ENCODE peak calls at places on chromosome 18, in nine cellular contexts. One of them, this sample, is unnamed.

GRCh38 chr18:5520464-5520863 is 23.3 kb downstream of the EPB41L3 start:
- DNase-seq in IMR-90: no peak
- DNase-seq in iris pigment epithelial cell: no peak
- DNase-seq in left lung: no peak
- DNase-seq in dermis blood vessel endothelial cell: no peak
- DNase-seq in activated CD4-positive, CD25-positive, alpha-beta regulatory T cell treated with anti-CD3 and anti-CD28 coated beads, Interleukin-2, amount 50 U/mL, for 72 hours: no peak
- DNase-seq in glutamatergic neuron: no peak
- DNase-seq in stimulated activated CD4-positive, alpha-beta T cell treated with anti-CD3 and anti-CD28 coated beads, TNF-alpha, amount 100 ng/mL, for 1 hour: no peak
- DNase-seq in NCI-H2171: no peak
- DNase-seq in this sample: no peak

GRCh38 chr18:63949068-63949737 is at the start of gene HMSD:
- DNase-seq in IMR-90: no peak
- DNase-seq in iris pigment epithelial cell: peak; percentile 37
- DNase-seq in left lung: peak; percentile 78
- DNase-seq in dermis blood vessel endothelial cell: peak; percentile 32
- DNase-seq in activated CD4-positive, CD25-positive, alpha-beta regulatory T cell treated with anti-CD3 and anti-CD28 coated beads, Interleukin-2, amount 50 U/mL, for 72 hours: peak; percentile 53
- DNase-seq in glutamatergic neuron: peak; percentile 70
- DNase-seq in stimulated activated CD4-positive, alpha-beta T cell treated with anti-CD3 and anti-CD28 coated beads, TNF-alpha, amount 100 ng/mL, for 1 hour: no peak
- DNase-seq in NCI-H2171: peak; percentile 12
- DNase-seq in this sample: no peak

GRCh38 chr18:25056456-25056855 is 295.5 kb downstream of the ZNF521 start:
- DNase-seq in IMR-90: no peak
- DNase-seq in iris pigment epithelial cell: no peak
- DNase-seq in left lung: no peak
- DNase-seq in dermis blood vessel endothelial cell: no peak
- DNase-seq in activated CD4-positive, CD25-positive, alpha-beta regulatory T cell treated with anti-CD3 and anti-CD28 coated beads, Interleukin-2, amount 50 U/mL, for 72 hours: no peak
- DNase-seq in glutamatergic neuron: no peak
- DNase-seq in stimulated activated CD4-positive, alpha-beta T cell treated with anti-CD3 and anti-CD28 coated beads, TNF-alpha, amount 100 ng/mL, for 1 hour: no peak
- DNase-seq in NCI-H2171: no peak
- DNase-seq in this sample: no peak

GRCh38 chr18:23228102-23229051 is 93.1 kb downstream of the CABLES1 start:
- DNase-seq in IMR-90: peak; percentile 75
- DNase-seq in iris pigment epithelial cell: peak; percentile 79
- DNase-seq in left lung: no peak
- DNase-seq in dermis blood vessel endothelial cell: peak; percentile 57
- DNase-seq in activated CD4-positive, CD25-positive, alpha-beta regulatory T cell treated with anti-CD3 and anti-CD28 coated beads, Interleukin-2, amount 50 U/mL, for 72 hours: no peak
- DNase-seq in glutamatergic neuron: no peak
- DNase-seq in stimulated activated CD4-positive, alpha-beta T cell treated with anti-CD3 and anti-CD28 coated beads, TNF-alpha, amount 100 ng/mL, for 1 hour: no peak
- DNase-seq in NCI-H2171: peak; percentile 17
- DNase-seq in this sample: no peak

GRCh38 chr18:10579079-10579867 is 53.4 kb downstream of the NAPG start:
- DNase-seq in IMR-90: peak; percentile 75
- DNase-seq in iris pigment epithelial cell: peak; percentile 43
- DNase-seq in left lung: no peak
- DNase-seq in dermis blood vessel endothelial cell: no peak
- DNase-seq in activated CD4-positive, CD25-positive, alpha-beta regulatory T cell treated with anti-CD3 and anti-CD28 coated beads, Interleukin-2, amount 50 U/mL, for 72 hours: no peak
- DNase-seq in glutamatergic neuron: no peak
- DNase-seq in stimulated activated CD4-positive, alpha-beta T cell treated with anti-CD3 and anti-CD28 coated beads, TNF-alpha, amount 100 ng/mL, for 1 hour: no peak
- DNase-seq in NCI-H2171: no peak
- DNase-seq in this sample: no peak

GRCh38 chr18:54020971-54021370 is 203.5 kb downstream of the MBD2 start:
- DNase-seq in IMR-90: no peak
- DNase-seq in iris pigment epithelial cell: no peak
- DNase-seq in left lung: no peak
- DNase-seq in dermis blood vessel endothelial cell: no peak
- DNase-seq in activated CD4-positive, CD25-positive, alpha-beta regulatory T cell treated with anti-CD3 and anti-CD28 coated beads, Interleukin-2, amount 50 U/mL, for 72 hours: no peak
- DNase-seq in glutamatergic neuron: no peak
- DNase-seq in stimulated activated CD4-positive, alpha-beta T cell treated with anti-CD3 and anti-CD28 coated beads, TNF-alpha, amount 100 ng/mL, for 1 hour: no peak
- DNase-seq in NCI-H2171: no peak
- DNase-seq in this sample: no peak

GRCh38 chr18:62485684-62486083 is 37.1 kb upstream of the ZCCHC2 start:
- DNase-seq in IMR-90: peak; percentile 76
- DNase-seq in iris pigment epithelial cell: peak; percentile 93
- DNase-seq in left lung: no peak
- DNase-seq in dermis blood vessel endothelial cell: peak; percentile 91
- DNase-seq in activated CD4-positive, CD25-positive, alpha-beta regulatory T cell treated with anti-CD3 and anti-CD28 coated beads, Interleukin-2, amount 50 U/mL, for 72 hours: no peak
- DNase-seq in glutamatergic neuron: no peak
- DNase-seq in stimulated activated CD4-positive, alpha-beta T cell treated with anti-CD3 and anti-CD28 coated beads, TNF-alpha, amount 100 ng/mL, for 1 hour: no peak
- DNase-seq in NCI-H2171: no peak
- DNase-seq in this sample: no peak

GRCh38 chr18:54787616-54788015 is 40.7 kb upstream of the RAB27B start:
- DNase-seq in IMR-90: peak; percentile 17
- DNase-seq in iris pigment epithelial cell: peak; percentile 27
- DNase-seq in left lung: no peak
- DNase-seq in dermis blood vessel endothelial cell: no peak
- DNase-seq in activated CD4-positive, CD25-positive, alpha-beta regulatory T cell treated with anti-CD3 and anti-CD28 coated beads, Interleukin-2, amount 50 U/mL, for 72 hours: no peak
- DNase-seq in glutamatergic neuron: no peak
- DNase-seq in stimulated activated CD4-positive, alpha-beta T cell treated with anti-CD3 and anti-CD28 coated beads, TNF-alpha, amount 100 ng/mL, for 1 hour: no peak
- DNase-seq in NCI-H2171: no peak
- DNase-seq in this sample: no peak

GRCh38 chr18:5297582-5297981 is 2.1 kb upstream of the ZBTB14 start:
- DNase-seq in IMR-90: no peak
- DNase-seq in iris pigment epithelial cell: no peak
- DNase-seq in left lung: no peak
- DNase-seq in dermis blood vessel endothelial cell: no peak
- DNase-seq in activated CD4-positive, CD25-positive, alpha-beta regulatory T cell treated with anti-CD3 and anti-CD28 coated beads, Interleukin-2, amount 50 U/mL, for 72 hours: no peak
- DNase-seq in glutamatergic neuron: no peak
- DNase-seq in stimulated activated CD4-positive, alpha-beta T cell treated with anti-CD3 and anti-CD28 coated beads, TNF-alpha, amount 100 ng/mL, for 1 hour: no peak
- DNase-seq in NCI-H2171: no peak
- DNase-seq in this sample: no peak

GRCh38 chr18:48924621-48925601 is 25.9 kb downstream of the SMAD7 start:
- DNase-seq in IMR-90: no peak
- DNase-seq in iris pigment epithelial cell: no peak
- DNase-seq in left lung: no peak
- DNase-seq in dermis blood vessel endothelial cell: no peak
- DNase-seq in activated CD4-positive, CD25-positive, alpha-beta regulatory T cell treated with anti-CD3 and anti-CD28 coated beads, Interleukin-2, amount 50 U/mL, for 72 hours: no peak
- DNase-seq in glutamatergic neuron: no peak
- DNase-seq in stimulated activated CD4-positive, alpha-beta T cell treated with anti-CD3 and anti-CD28 coated beads, TNF-alpha, amount 100 ng/mL, for 1 hour: no peak
- DNase-seq in NCI-H2171: no peak
- DNase-seq in this sample: no peak

GRCh38 chr18:73681398-73681797 is 466.2 kb downstream of the FBXO15 start:
- DNase-seq in IMR-90: no peak
- DNase-seq in iris pigment epithelial cell: no peak
- DNase-seq in left lung: no peak
- DNase-seq in dermis blood vessel endothelial cell: no peak
- DNase-seq in activated CD4-positive, CD25-positive, alpha-beta regulatory T cell treated with anti-CD3 and anti-CD28 coated beads, Interleukin-2, amount 50 U/mL, for 72 hours: no peak
- DNase-seq in glutamatergic neuron: no peak
- DNase-seq in stimulated activated CD4-positive, alpha-beta T cell treated with anti-CD3 and anti-CD28 coated beads, TNF-alpha, amount 100 ng/mL, for 1 hour: no peak
- DNase-seq in NCI-H2171: no peak
- DNase-seq in this sample: no peak

GRCh38 chr18:48867978-48868377 is 82.8 kb downstream of the SMAD7 start:
- DNase-seq in IMR-90: no peak
- DNase-seq in iris pigment epithelial cell: no peak
- DNase-seq in left lung: no peak
- DNase-seq in dermis blood vessel endothelial cell: no peak
- DNase-seq in activated CD4-positive, CD25-positive, alpha-beta regulatory T cell treated with anti-CD3 and anti-CD28 coated beads, Interleukin-2, amount 50 U/mL, for 72 hours: no peak
- DNase-seq in glutamatergic neuron: peak; percentile 10
- DNase-seq in stimulated activated CD4-positive, alpha-beta T cell treated with anti-CD3 and anti-CD28 coated beads, TNF-alpha, amount 100 ng/mL, for 1 hour: no peak
- DNase-seq in NCI-H2171: no peak
- DNase-seq in this sample: no peak

GRCh38 chr18:59272971-59273935 is at the start of gene RAX:
- DNase-seq in IMR-90: no peak
- DNase-seq in iris pigment epithelial cell: peak; percentile 9
- DNase-seq in left lung: no peak
- DNase-seq in dermis blood vessel endothelial cell: peak; percentile 33
- DNase-seq in activated CD4-positive, CD25-positive, alpha-beta regulatory T cell treated with anti-CD3 and anti-CD28 coated beads, Interleukin-2, amount 50 U/mL, for 72 hours: no peak
- DNase-seq in glutamatergic neuron: peak; percentile 76
- DNase-seq in stimulated activated CD4-positive, alpha-beta T cell treated with anti-CD3 and anti-CD28 coated beads, TNF-alpha, amount 100 ng/mL, for 1 hour: no peak
- DNase-seq in NCI-H2171: no peak
- DNase-seq in this sample: no peak

GRCh38 chr18:45291616-45292612 is 323.4 kb upstream of the SLC14A2 start:
- DNase-seq in IMR-90: no peak
- DNase-seq in iris pigment epithelial cell: no peak
- DNase-seq in left lung: no peak
- DNase-seq in dermis blood vessel endothelial cell: no peak
- DNase-seq in activated CD4-positive, CD25-positive, alpha-beta regulatory T cell treated with anti-CD3 and anti-CD28 coated beads, Interleukin-2, amount 50 U/mL, for 72 hours: no peak
- DNase-seq in glutamatergic neuron: no peak
- DNase-seq in stimulated activated CD4-positive, alpha-beta T cell treated with anti-CD3 and anti-CD28 coated beads, TNF-alpha, amount 100 ng/mL, for 1 hour: no peak
- DNase-seq in NCI-H2171: no peak
- DNase-seq in this sample: no peak

GRCh38 chr18:46676162-46676830 is 19.3 kb upstream of the LOXHD1 start:
- DNase-seq in IMR-90: no peak
- DNase-seq in iris pigment epithelial cell: peak; percentile 38
- DNase-seq in left lung: no peak
- DNase-seq in dermis blood vessel endothelial cell: peak; percentile 74
- DNase-seq in activated CD4-positive, CD25-positive, alpha-beta regulatory T cell treated with anti-CD3 and anti-CD28 coated beads, Interleukin-2, amount 50 U/mL, for 72 hours: no peak
- DNase-seq in glutamatergic neuron: no peak
- DNase-seq in stimulated activated CD4-positive, alpha-beta T cell treated with anti-CD3 and anti-CD28 coated beads, TNF-alpha, amount 100 ng/mL, for 1 hour: no peak
- DNase-seq in NCI-H2171: no peak
- DNase-seq in this sample: no peak

GRCh38 chr18:59990121-59990818 is 90.5 kb downstream of the PMAIP1 start:
- DNase-seq in IMR-90: no peak
- DNase-seq in iris pigment epithelial cell: no peak
- DNase-seq in left lung: no peak
- DNase-seq in dermis blood vessel endothelial cell: no peak
- DNase-seq in activated CD4-positive, CD25-positive, alpha-beta regulatory T cell treated with anti-CD3 and anti-CD28 coated beads, Interleukin-2, amount 50 U/mL, for 72 hours: no peak
- DNase-seq in glutamatergic neuron: no peak
- DNase-seq in stimulated activated CD4-positive, alpha-beta T cell treated with anti-CD3 and anti-CD28 coated beads, TNF-alpha, amount 100 ng/mL, for 1 hour: no peak
- DNase-seq in NCI-H2171: no peak
- DNase-seq in this sample: no peak